ENCODE peak calls at places on chromosomes 16 and 17, in ten cellular contexts. U, J, H, D, F, N, B, P, A and R are unnamed samples.

GRCh38 chr17:76659928-76660614 is 16.5 kb upstream of the ST6GALNAC1 start:
- DNase-seq in D (no peak), H (no peak), J (no peak), A (peak), U (no peak), B (no peak), N (no peak), F (no peak), P (no peak), R (no peak)

GRCh38 chr17:40980594-40980993 is 3.5 kb downstream of the KRT40 start:
- DNase-seq in U (no peak), F (no peak), N (no peak), P (no peak), J (no peak), H (peak), A (no peak), D (no peak), B (no peak), R (no peak)

GRCh38 chr16:29641561-29641960 is 21.5 kb upstream of the SPN start:
- DNase-seq in B (no peak), N (no peak), P (no peak), U (no peak), H (no peak), F (no peak), J (no peak), A (no peak), D (no peak), R (no peak)

GRCh38 chr17:41707803-41708669 is 4.1 kb upstream of the GAST start:
- DNase-seq in J (no peak), A (no peak), B (no peak), N (no peak), H (no peak), F (no peak), P (no peak), U (no peak), D (no peak), R (no peak)

GRCh38 chr17:71970312-71970711 is 150.5 kb upstream of the SOX9 start:
- DNase-seq in J (no peak), D (no peak), F (no peak), H (peak), B (no peak), A (no peak), U (no peak), P (no peak), N (no peak), R (no peak)

GRCh38 chr17:29560306-29560705 is 6.5 kb downstream of the ABHD15 start:
- DNase-seq in B (peak), J (no peak), D (no peak), U (no peak), F (no peak), P (no peak), H (no peak), A (no peak), N (no peak), R (no peak)

GRCh38 chr17:41421116-41421515 is 3.3 kb downstream of the KRT37 start:
- DNase-seq in A (no peak), P (no peak), B (no peak), N (peak), U (no peak), F (no peak), D (no peak), H (peak), J (no peak), R (no peak)

GRCh38 chr16:12337776-12338655 is 361.5 kb downstream of the SNX29 start:
- DNase-seq in F (no peak), J (no peak), B (no peak), H (peak), N (no peak), P (no peak), D (no peak), U (no peak), A (no peak), R (no peak)

GRCh38 chr16:17301593-17302135 is 169.1 kb downstream of the XYLT1 start:
- DNase-seq in B (no peak), F (no peak), H (no peak), D (no peak), A (no peak), U (no peak), N (no peak), P (no peak), J (no peak), R (no peak)

GRCh38 chr17:66988069-66988798 is 23.7 kb downstream of the CACNG4 start:
- DNase-seq in H (no peak), D (no peak), N (no peak), F (no peak), B (no peak), A (no peak), U (no peak), P (no peak), J (no peak), R (no peak)
- TF ChIP-seq CTCF in H (no peak), D (no peak), N (no peak), F (no peak), B (no peak), A (no peak), U (no peak), P (no peak), J (no peak), R (no peak)

GRCh38 chr16:66662445-66663194 is 33.9 kb downstream of the CMTM4 start:
- DNase-seq in P (no peak), U (no peak), F (no peak), B (no peak), D (no peak), J (no peak), H (peak), A (no peak), N (no peak), R (no peak)
- TF ChIP-seq CTCF in P (peak), U (peak), F (no peak), B (no peak), D (no peak), J (peak), H (peak), A (peak), N (peak), R (peak)

GRCh38 chr17:80992948-80993624 is 1.4 kb downstream of the CHMP6 start:
- DNase-seq in H (no peak), J (no peak), N (no peak), B (no peak), U (no peak), A (no peak), P (no peak), F (no peak), D (no peak), R (no peak)

GRCh38 chr17:80990921-80991644 is 558 bp upstream of the CHMP6 start:
- DNase-seq in B (no peak), P (no peak), H (no peak), D (no peak), U (no peak), A (no peak), J (no peak), N (no peak), F (peak), R (no peak)

GRCh38 chr17:80992077-80992947 is 671 bp downstream of the CHMP6 start:
- DNase-seq in B (no peak), H (no peak), D (no peak), N (no peak), A (no peak), J (no peak), P (no peak), F (peak), U (no peak), R (peak)

GRCh38 chr17:80989586-80989913 is 2.1 kb upstream of the CHMP6 start:
- DNase-seq in N (no peak), F (no peak), J (no peak), U (no peak), D (no peak), P (no peak), H (no peak), B (no peak), A (no peak), R (no peak)

GRCh38 chr17:80991645-80992076 is at the start of gene CHMP6:
- DNase-seq in D (peak), N (no peak), U (no peak), P (peak), J (no peak), H (peak), A (peak), F (peak), B (peak), R (peak)
- TF ChIP-seq CTCF in D (no peak), N (no peak), U (no peak), P (peak), J (no peak), H (no peak), A (no peak), F (no peak), B (peak), R (peak)

GRCh38 chr17:73192894-73193701 is at the start of gene COG1:
- DNase-seq in J (peak), D (peak), N (no peak), A (peak), U (peak), B (peak), P (peak), F (peak), H (peak), R (peak)
- TF ChIP-seq CTCF in J (no peak), D (no peak), N (no peak), A (no peak), U (no peak), B (no peak), P (no peak), F (no peak), H (no peak), R (no peak)

GRCh38 chr17:47895254-47895855 is 681 bp upstream of the SP2 start:
- DNase-seq in F (no peak), U (no peak), B (peak), N (no peak), J (no peak), P (no peak), H (peak), A (peak), D (no peak), R (no peak)

GRCh38 chr17:47894498-47895253 is 1.4 kb upstream of the SP2 start:
- DNase-seq in A (no peak), H (no peak), P (no peak), N (no peak), D (no peak), B (no peak), F (no peak), U (no peak), J (no peak), R (no peak)

GRCh38 chr17:47897561-47897960 is 1.5 kb downstream of the SP2 start:
- DNase-seq in A (no peak), U (no peak), H (peak), F (no peak), J (no peak), N (no peak), B (no peak), D (no peak), P (no peak), R (no peak)

GRCh38 chr17:47896672-47897490 is 845 bp downstream of the SP2 start:
- DNase-seq in B (no peak), J (no peak), P (no peak), D (no peak), A (peak), U (no peak), H (peak), N (no peak), F (no peak), R (no peak)

GRCh38 chr17:47895856-47896671 is at the start of gene SP2:
- DNase-seq in A (peak), U (peak), B (peak), N (peak), H (peak), D (peak), J (peak), F (peak), P (peak), R (peak)
- TF ChIP-seq CTCF in A (peak), U (no peak), B (no peak), N (no peak), H (no peak), D (no peak), J (no peak), F (no peak), P (no peak), R (peak)

GRCh38 chr17:38702166-38702899 is 2.7 kb upstream of the MLLT6 start:
- DNase-seq in B (peak), J (peak), A (peak), N (no peak), P (peak), D (peak), F (peak), U (peak), H (peak), R (peak)

GRCh38 chr17:38701504-38702165 is 3.4 kb upstream of the MLLT6 start:
- DNase-seq in A (no peak), P (no peak), U (no peak), D (peak), H (peak), J (no peak), B (no peak), F (no peak), N (no peak), R (no peak)

GRCh38 chr17:38703742-38704644 is 1.1 kb upstream of the MLLT6 start:
- DNase-seq in F (peak), D (peak), P (peak), A (peak), N (no peak), J (no peak), U (no peak), H (no peak), B (peak), R (no peak)

GRCh38 chr17:38704645-38705522 is at the start of gene MLLT6:
- DNase-seq in D (peak), N (no peak), H (peak), J (no peak), A (peak), B (peak), U (no peak), P (peak), F (peak), R (peak)

GRCh38 chr17:38702900-38703741 is 2.0 kb upstream of the MLLT6 start:
- DNase-seq in D (no peak), B (no peak), P (no peak), J (no peak), H (peak), F (no peak), A (no peak), U (no peak), N (no peak), R (no peak)
- TF ChIP-seq CTCF in D (no peak), B (no peak), P (no peak), J (no peak), H (no peak), F (no peak), A (no peak), U (no peak), N (no peak), R (no peak)

GRCh38 chr16:2465653-2466415 is 5.3 kb upstream of the NTN3 start:
- DNase-seq in D (peak), F (no peak), B (no peak), J (no peak), U (no peak), P (no peak), N (no peak), H (no peak), A (no peak), R (no peak)
- TF ChIP-seq CTCF in D (no peak), F (no peak), B (no peak), J (no peak), U (peak), P (no peak), N (peak), H (peak), A (no peak), R (peak)

DNA sequence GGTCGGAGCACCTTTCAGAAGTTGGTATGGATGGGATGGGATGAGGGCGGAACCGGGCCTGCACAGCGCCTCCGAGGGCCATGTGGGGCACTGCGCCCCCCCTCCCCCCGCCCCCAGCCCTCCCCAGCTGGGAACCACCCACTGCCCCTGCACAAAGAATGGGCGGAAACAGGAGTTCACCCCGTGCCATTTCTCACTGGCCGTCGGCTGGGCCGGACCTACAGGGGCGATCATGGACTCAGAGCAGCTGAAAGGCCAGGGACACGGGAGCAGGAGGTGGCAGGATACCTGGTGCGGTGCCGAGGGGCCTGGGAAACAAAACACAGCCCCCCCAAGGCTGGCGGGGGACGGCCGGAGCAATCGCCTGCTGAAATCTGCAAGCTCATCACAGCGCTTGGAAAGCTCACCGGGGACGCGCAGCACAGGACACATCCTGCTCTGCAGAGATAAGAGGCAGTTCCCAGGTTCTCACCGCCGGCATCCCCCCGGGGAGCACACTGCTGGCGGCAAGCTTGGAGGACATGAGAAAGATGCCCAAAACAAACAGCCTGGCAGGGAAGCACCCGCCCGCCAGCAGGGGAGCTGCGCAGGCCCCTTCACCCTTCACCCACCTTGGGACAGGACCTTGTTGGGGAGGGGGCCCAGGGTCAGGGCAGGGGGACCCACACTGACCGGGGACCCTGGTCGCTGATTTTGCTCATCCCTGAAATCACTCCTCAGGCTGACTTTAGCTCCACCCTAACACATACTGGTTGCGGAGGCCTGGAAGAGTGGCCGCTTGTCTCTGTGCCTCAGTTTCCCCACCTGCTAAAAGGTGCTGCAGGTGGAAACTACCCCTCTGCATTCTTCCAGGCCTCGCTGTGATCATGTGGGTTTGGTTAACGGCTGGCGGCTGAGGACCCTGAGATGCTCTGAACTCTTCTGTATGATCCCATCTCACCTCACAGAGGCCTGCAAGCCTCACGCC is 263.9 kb downstream of the C16orf95 start:
- DNase-seq in J (no peak), B (no peak), A (no peak), P (no peak), D (no peak), U (no peak), F (no peak), H (no peak), N (no peak), R (no peak)
- TF ChIP-seq CTCF in J (no peak), B (no peak), A (no peak), P (no peak), D (no peak), U (peak), F (no peak), H (peak), N (peak), R (peak)

GRCh38 chr16:13448346-13448745 is 471.6 kb upstream of the ERCC4 start:
- DNase-seq in F (no peak), D (no peak), A (no peak), U (no peak), H (no peak), J (no peak), P (no peak), N (no peak), B (no peak), R (no peak)

GRCh38 chr16:13453938-13454553 is 465.9 kb upstream of the ERCC4 start:
- DNase-seq in A (no peak), F (no peak), N (no peak), D (no peak), H (peak), J (no peak), P (no peak), B (no peak), U (no peak), R (no peak)

GRCh38 chr16:13453325-13453724 is 466.6 kb upstream of the ERCC4 start:
- DNase-seq in U (no peak), H (peak), D (no peak), J (no peak), N (no peak), F (no peak), B (no peak), A (no peak), P (no peak), R (no peak)
- TF ChIP-seq CTCF in U (no peak), H (no peak), D (no peak), J (no peak), N (no peak), F (no peak), B (no peak), A (no peak), P (no peak), R (no peak)